ENCODE peak calls at places on chromosomes 1 and 21, in ten cellular contexts. T, N, O, U, K, E, S, J, Y and V are unnamed samples.
A peak's percentile ranks its signal among the peaks of the same experiment; 100 is the strongest.

GRCh38 chr1:5667513-5668325 is 324.5 kb downstream of the NPHP4 start:
- DNase-seq in Y (no peak), S (no peak), E (no peak), N (no peak), U (peak; percentile 6), O (no peak), K (no peak), T (no peak), J (no peak), V (no peak)

GRCh38 chr1:211352985-211353515 is 26.4 kb downstream of the TRAF5 start:
- DNase-seq in T (peak; percentile 73), Y (no peak), N (no peak), E (no peak), U (peak; percentile 45), O (peak; percentile 36), J (peak; percentile 14), S (no peak), K (no peak), V (peak; percentile 25)

GRCh38 chr21:45969921-45970673 is 11.5 kb upstream of the COL6A1 start:
- DNase-seq in O (no peak), J (no peak), U (no peak), Y (no peak), K (no peak), T (no peak), N (no peak), E (no peak), S (no peak), V (no peak)

GRCh38 chr1:156852414-156852874 is 6.5 kb downstream of the INSRR start:
- DNase-seq in S (no peak), K (no peak), E (no peak), U (peak; percentile 18), T (peak; percentile 34), J (peak; percentile 55), O (no peak), Y (peak; percentile 60), N (peak; percentile 27), V (peak; percentile 37)

GRCh38 chr21:36508948-36509347 is 29.0 kb upstream of the CLDN14 start:
- DNase-seq in J (no peak), O (no peak), T (no peak), Y (no peak), E (no peak), N (no peak), U (no peak), S (no peak), K (no peak), V (no peak)

GRCh38 chr1:211420389-211420788 is 71.6 kb downstream of the RD3 start:
- DNase-seq in E (no peak), T (no peak), S (no peak), O (no peak), K (peak; percentile 12), U (peak; percentile 12), Y (no peak), J (peak; percentile 11), N (peak; percentile 54), V (no peak)

GRCh38 chr1:154938604-154939399 is 2.3 kb upstream of the PMVK start:
- DNase-seq in N (no peak), Y (no peak), T (no peak), J (no peak), S (no peak), U (no peak), O (no peak), E (no peak), K (no peak), V (no peak)

GRCh38 chr1:28326980-28327379 is 1.9 kb upstream of the MED18 start:
- DNase-seq in Y (no peak), U (peak; percentile 68), K (no peak), S (no peak), J (no peak), E (no peak), N (peak; percentile 12), T (no peak), O (no peak), V (no peak)

GRCh38 chr1:10668241-10668761 is 128.1 kb downstream of the CASZ1 start:
- DNase-seq in T (no peak), Y (no peak), U (no peak), O (no peak), S (no peak), N (no peak), K (no peak), E (peak; percentile 30), J (no peak), V (no peak)

GRCh38 chr1:38004284-38005101 is 821 bp downstream of the FHL3 start:
- DNase-seq in E (no peak), T (no peak), Y (no peak), N (no peak), O (no peak), U (no peak), J (no peak), S (no peak), K (no peak), V (no peak)

GRCh38 chr1:151210830-151211229 is 12.5 kb downstream of the PIP5K1A start:
- DNase-seq in K (no peak), J (no peak), O (no peak), N (peak; percentile 72), E (no peak), U (peak; percentile 14), Y (no peak), S (no peak), T (no peak), V (no peak)

GRCh38 chr1:67817319-67817718 is 15.9 kb downstream of the GNG12 start:
- DNase-seq in T (peak; percentile 91), E (no peak), N (no peak), O (no peak), Y (no peak), S (no peak), K (no peak), J (no peak), U (no peak), V (no peak)

GRCh38 chr1:224615861-224616760 is at the start of gene CNIH3:
- DNase-seq in K (no peak), S (no peak), T (no peak), J (peak; percentile 42), Y (peak; percentile 52), U (peak; percentile 85), N (peak; percentile 55), O (no peak), E (peak; percentile 31), V (no peak)

GRCh38 chr1:63663873-63664272 is 70.7 kb downstream of the PGM1 start:
- DNase-seq in S (no peak), N (peak; percentile 24), U (no peak), E (no peak), K (no peak), T (no peak), J (no peak), O (no peak), Y (no peak), V (no peak)

GRCh38 chr1:4081806-4082645 is 182.0 kb upstream of the C1orf174 start:
- DNase-seq in Y (no peak), K (no peak), T (no peak), O (no peak), U (no peak), E (no peak), N (no peak), J (no peak), S (no peak), V (no peak)

GRCh38 chr1:51842255-51842654 is 36.3 kb downstream of the NRDC start:
- DNase-seq in O (no peak), E (no peak), J (no peak), K (no peak), S (no peak), N (no peak), Y (no peak), T (no peak), U (no peak), V (no peak)

GRCh38 chr1:201515895-201516294 is 9.0 kb upstream of the CSRP1 start:
- DNase-seq in S (no peak), J (no peak), Y (no peak), K (no peak), U (no peak), N (no peak), O (no peak), E (no peak), T (no peak), V (no peak)

GRCh38 chr1:218347713-218348627 is 2.8 kb downstream of the TGFB2 start:
- DNase-seq in N (peak; percentile 70), O (no peak), U (peak; percentile 88), J (peak; percentile 70), K (no peak), S (no peak), T (no peak), Y (no peak), E (no peak), V (peak; percentile 38)

GRCh38 chr1:153527023-153527724 is 8.6 kb downstream of the S100A6 start:
- DNase-seq in J (no peak), E (no peak), Y (no peak), U (no peak), O (no peak), T (no peak), K (no peak), N (peak; percentile 66), S (no peak), V (no peak)

GRCh38 chr1:5728956-5729355 is 263.3 kb downstream of the NPHP4 start:
- DNase-seq in T (no peak), Y (no peak), N (no peak), E (no peak), U (no peak), O (no peak), K (no peak), J (no peak), S (no peak), V (no peak)

GRCh38 chr1:8211620-8212442 is 106.1 kb upstream of the SLC45A1 start:
- DNase-seq in Y (no peak), S (no peak), T (peak; percentile 26), E (no peak), J (peak; percentile 98), O (no peak), K (peak; percentile 93), U (peak; percentile 67), N (peak; percentile 99), V (peak; percentile 86)

GRCh38 chr21:37118187-37118826 is 45.3 kb downstream of the TTC3 start:
- DNase-seq in J (no peak), Y (no peak), O (no peak), N (no peak), S (no peak), E (no peak), T (no peak), U (no peak), K (no peak), V (no peak)

GRCh38 chr1:7975212-7975865 is 13.8 kb downstream of the PARK7 start:
- DNase-seq in O (peak; percentile 47), T (peak; percentile 80), Y (peak; percentile 81), J (peak; percentile 86), U (peak; percentile 76), E (peak; percentile 70), S (no peak), K (no peak), N (peak; percentile 75), V (peak; percentile 79)

GRCh38 chr21:44880762-44881585 is 7.5 kb upstream of the PTTG1IP start:
- DNase-seq in E (no peak), N (peak; percentile 71), T (no peak), U (peak; percentile 68), S (no peak), K (no peak), Y (no peak), O (no peak), J (peak; percentile 71), V (peak; percentile 36)

GRCh38 chr1:27602510-27603319 is 1.2 kb downstream of the AHDC1 start:
- DNase-seq in Y (no peak), K (no peak), T (peak; percentile 72), O (no peak), N (peak; percentile 31), J (peak; percentile 58), S (no peak), E (no peak), U (no peak), V (no peak)

GRCh38 chr1:150688786-150689185 is 8.2 kb downstream of the GOLPH3L start:
- DNase-seq in O (no peak), J (no peak), N (no peak), T (no peak), E (no peak), U (no peak), S (no peak), K (no peak), Y (no peak), V (no peak)